ENCODE peak calls at places on chromosomes 3 and 15, in ten cellular contexts. S is fibroblast of mammary gland; H is non-pigmented ciliary epithelial cell; V is stimulated activated CD8-positive, alpha-beta memory T cell treated with anti-CD3 and anti-CD28 coated beads, Interleukin-15, amount 100 ng/mL, for 4 hours; U is left cardiac atrium; T is tibial nerve; B is ELF-1; P is GM20000; Y is glutamatergic neuron; C is lower leg skin. R is an unnamed sample.

GRCh38 chr15:92091155-92091734 is 237.7 kb downstream of the SLCO3A1 start:
- DNase-seq in S (peak; percentile 14), H (no peak), V (no peak), U (peak; percentile 51), T (no peak), B (peak; percentile 90), P (no peak), Y (peak; percentile 86), C (no peak), R (no peak)

GRCh38 chr3:110562621-110563020 is 509.0 kb upstream of the NECTIN3 start:
- DNase-seq in S (peak; percentile 20), H (no peak), V (no peak), U (no peak), T (no peak), B (no peak), P (no peak), Y (no peak), C (no peak), R (no peak)

GRCh38 chr15:70963199-70963598 is 70.6 kb downstream of the LRRC49 start:
- DNase-seq in S (no peak), H (no peak), V (no peak), U (no peak), T (no peak), B (no peak), P (no peak), Y (no peak), C (no peak), R (no peak)

GRCh38 chr3:192850501-192850981 is 67.1 kb downstream of the MB21D2 start:
- DNase-seq in S (peak; percentile 83), H (no peak), V (no peak), U (no peak), T (no peak), B (peak; percentile 67), P (peak; percentile 46), Y (no peak), C (no peak), R (no peak)

GRCh38 chr15:38093931-38094330 is 158.7 kb upstream of the SPRED1 start:
- DNase-seq in S (no peak), H (no peak), V (no peak), U (no peak), T (no peak), B (no peak), P (no peak), Y (no peak), C (no peak), R (no peak)

GRCh38 chr3:52313774-52314188 is 2.3 kb upstream of the DNAH1 start:
- DNase-seq in S (peak; percentile 41), H (no peak), V (no peak), U (no peak), T (no peak), B (no peak), P (peak; percentile 89), Y (no peak), C (no peak), R (no peak)

GRCh38 chr3:42535981-42536784 is 33.7 kb downstream of the VIPR1 start:
- DNase-seq in S (peak; percentile 11), H (no peak), V (no peak), U (no peak), T (no peak), B (peak; percentile 90), P (peak; percentile 72), Y (peak; percentile 30), C (no peak), R (no peak)

GRCh38 chr15:88899251-88899650 is 3.9 kb upstream of the HAPLN3 start:
- DNase-seq in S (no peak), H (no peak), V (no peak), U (no peak), T (no peak), B (no peak), P (no peak), Y (no peak), C (no peak), R (no peak)

GRCh38 chr15:100627789-100628395 is 25.5 kb downstream of the ASB7 start:
- DNase-seq in S (peak; percentile 82), H (peak; percentile 46), V (peak; percentile 1), U (peak; percentile 39), T (peak; percentile 46), B (peak; percentile 85), P (peak; percentile 59), Y (peak; percentile 60), C (peak; percentile 90), R (no peak)

GRCh38 chr3:186825294-186825821 is 17.2 kb upstream of the ADIPOQ start:
- DNase-seq in S (peak; percentile 69), H (peak; percentile 52), V (no peak), U (peak; percentile 53), T (no peak), B (peak; percentile 82), P (no peak), Y (peak; percentile 56), C (peak; percentile 84), R (peak; percentile 86)

GRCh38 chr15:62964251-62964650 is 78.3 kb upstream of the TPM1 start:
- DNase-seq in S (peak; percentile 74), H (no peak), V (no peak), U (no peak), T (peak; percentile 26), B (no peak), P (no peak), Y (no peak), C (no peak), R (no peak)

GRCh38 chr3:187039723-187040414 is 99.4 kb downstream of the RPL39L start:
- DNase-seq in S (no peak), H (no peak), V (no peak), U (no peak), T (no peak), B (no peak), P (no peak), Y (no peak), C (no peak), R (no peak)

GRCh38 chr3:103787879-103788278 is 1353.1 kb downstream of the ZPLD1 start:
- DNase-seq in S (no peak), H (no peak), V (no peak), U (no peak), T (no peak), B (no peak), P (no peak), Y (no peak), C (no peak), R (no peak)

GRCh38 chr3:46875560-46875959 is 2.0 kb upstream of the PTH1R start:
- DNase-seq in S (no peak), H (no peak), V (no peak), U (no peak), T (no peak), B (no peak), P (no peak), Y (no peak), C (no peak), R (no peak)

GRCh38 chr15:95937128-95937528 is 393.4 kb upstream of the NR2F2 start:
- DNase-seq in S (peak; percentile 28), H (no peak), V (no peak), U (no peak), T (no peak), B (no peak), P (no peak), Y (no peak), C (no peak), R (no peak)

GRCh38 chr15:84981711-84982300 is at the start of gene PDE8A:
- DNase-seq in S (peak; percentile 21), H (no peak), V (no peak), U (peak; percentile 76), T (no peak), B (peak; percentile 60), P (peak; percentile 80), Y (peak; percentile 45), C (peak; percentile 91), R (peak; percentile 78)

GRCh38 chr3:33855884-33856546 is 57.6 kb downstream of the PDCD6IP start:
- DNase-seq in S (peak; percentile 26), H (no peak), V (no peak), U (no peak), T (no peak), B (no peak), P (no peak), Y (no peak), C (no peak), R (no peak)

GRCh38 chr15:70252056-70252935 is 154.6 kb upstream of the TLE3 start:
- DNase-seq in S (no peak), H (no peak), V (no peak), U (no peak), T (no peak), B (no peak), P (no peak), Y (no peak), C (peak; percentile 82), R (peak; percentile 68)

GRCh38 chr3:149042766-149043386 is 43.5 kb downstream of the HLTF start:
- DNase-seq in S (peak; percentile 73), H (no peak), V (no peak), U (no peak), T (no peak), B (no peak), P (peak; percentile 41), Y (no peak), C (no peak), R (no peak)

GRCh38 chr3:188208751-188209433 is 54.9 kb downstream of the LPP start:
- DNase-seq in S (peak; percentile 55), H (no peak), V (no peak), U (no peak), T (no peak), B (no peak), P (no peak), Y (no peak), C (no peak), R (no peak)

GRCh38 chr3:195263925-195264575 is 6.9 kb downstream of the XXYLT1 start:
- DNase-seq in S (no peak), H (no peak), V (no peak), U (no peak), T (no peak), B (no peak), P (no peak), Y (no peak), C (no peak), R (no peak)

GRCh38 chr15:40878785-40879184 is 4.8 kb upstream of the RHOV start:
- DNase-seq in S (peak; percentile 24), H (no peak), V (no peak), U (no peak), T (no peak), B (no peak), P (peak; percentile 76), Y (no peak), C (no peak), R (peak; percentile 41)

GRCh38 chr3:36891651-36892268 is 53.1 kb downstream of the TRANK1 start:
- DNase-seq in S (no peak), H (no peak), V (no peak), U (peak; percentile 50), T (no peak), B (no peak), P (peak; percentile 40), Y (peak; percentile 24), C (no peak), R (no peak)

GRCh38 chr3:8840556-8840955 is 71.1 kb upstream of the OXTR start:
- DNase-seq in S (peak; percentile 35), H (peak; percentile 77), V (no peak), U (no peak), T (no peak), B (no peak), P (no peak), Y (no peak), C (no peak), R (no peak)

GRCh38 chr3:171379281-171379680 is 80.9 kb downstream of the TNIK start:
- DNase-seq in S (peak; percentile 14), H (no peak), V (no peak), U (no peak), T (no peak), B (no peak), P (no peak), Y (no peak), C (no peak), R (no peak)

GRCh38 chr15:28900041-28900891 is 14.5 kb downstream of the APBA2 start:
- DNase-seq in S (no peak), H (no peak), V (no peak), U (no peak), T (no peak), B (no peak), P (no peak), Y (no peak), C (no peak), R (peak; percentile 48)

GRCh38 chr3:74287557-74287956 is 326.9 kb downstream of the CNTN3 start:
- DNase-seq in S (no peak), H (no peak), V (no peak), U (no peak), T (no peak), B (no peak), P (no peak), Y (no peak), C (no peak), R (no peak)

GRCh38 chr3:30073622-30074021 is 532.8 kb upstream of the TGFBR2 start:
- DNase-seq in S (peak; percentile 32), H (no peak), V (no peak), U (no peak), T (no peak), B (no peak), P (no peak), Y (no peak), C (no peak), R (no peak)